ENCODE peak calls at places on chromosomes 11 and 22, in nine cellular contexts. W is MCF 10A, G is neural crest cell, X is brain microvascular endothelial cell, O is astrocyte, B is transverse colon, J is ovary, U is fibroblast of mammary gland, T is choroid plexus epithelial cell. C is an unnamed sample.

GRCh38 chr11:100808904-100809491 is 121.9 kb downstream of the ARHGAP42 start:
- DNase-seq in W (no peak), G (no peak), X (peak), O (peak), B (no peak), J (no peak), U (peak), T (peak), C (no peak)

GRCh38 chr11:132844956-132845355 is 687.3 kb downstream of the OPCML start:
- DNase-seq in W (peak), G (no peak), X (peak), O (peak), B (no peak), J (no peak), U (peak), T (peak), C (no peak)

GRCh38 chr11:35566885-35567284 is 41.5 kb upstream of the PAMR1 start:
- DNase-seq in W (no peak), G (no peak), X (no peak), O (no peak), B (no peak), J (no peak), U (no peak), T (no peak), C (no peak)

GRCh38 chr22:48331691-48332220 is 1495.9 kb downstream of the BRD1 start:
- DNase-seq in W (no peak), G (no peak), X (no peak), O (no peak), B (no peak), J (no peak), U (no peak), T (no peak), C (no peak)

GRCh38 chr11:78000193-78000592 is 5.7 kb upstream of the INTS4 start:
- DNase-seq in W (peak), G (peak), X (peak), O (peak), B (peak), J (no peak), U (peak), T (peak), C (peak)

GRCh38 chr22:49214976-49215375 is 612.7 kb downstream of the BRD1 start:
- DNase-seq in W (no peak), G (no peak), X (no peak), O (no peak), B (peak), J (no peak), U (no peak), T (no peak), C (no peak)

GRCh38 chr11:93986716-93987115 is 34.4 kb upstream of the HEPHL1 start:
- DNase-seq in W (peak), G (no peak), X (no peak), O (peak), B (no peak), J (no peak), U (peak), T (peak), C (no peak)

GRCh38 chr11:11400635-11401232 is 47.7 kb upstream of the CSNK2A3 start:
- DNase-seq in W (peak), G (no peak), X (no peak), O (no peak), B (no peak), J (no peak), U (peak), T (no peak), C (no peak)

GRCh38 chr11:126132319-126132718 is 69.7 kb upstream of the CDON start:
- DNase-seq in W (peak), G (no peak), X (no peak), O (peak), B (no peak), J (peak), U (no peak), T (peak), C (peak)

DNA sequence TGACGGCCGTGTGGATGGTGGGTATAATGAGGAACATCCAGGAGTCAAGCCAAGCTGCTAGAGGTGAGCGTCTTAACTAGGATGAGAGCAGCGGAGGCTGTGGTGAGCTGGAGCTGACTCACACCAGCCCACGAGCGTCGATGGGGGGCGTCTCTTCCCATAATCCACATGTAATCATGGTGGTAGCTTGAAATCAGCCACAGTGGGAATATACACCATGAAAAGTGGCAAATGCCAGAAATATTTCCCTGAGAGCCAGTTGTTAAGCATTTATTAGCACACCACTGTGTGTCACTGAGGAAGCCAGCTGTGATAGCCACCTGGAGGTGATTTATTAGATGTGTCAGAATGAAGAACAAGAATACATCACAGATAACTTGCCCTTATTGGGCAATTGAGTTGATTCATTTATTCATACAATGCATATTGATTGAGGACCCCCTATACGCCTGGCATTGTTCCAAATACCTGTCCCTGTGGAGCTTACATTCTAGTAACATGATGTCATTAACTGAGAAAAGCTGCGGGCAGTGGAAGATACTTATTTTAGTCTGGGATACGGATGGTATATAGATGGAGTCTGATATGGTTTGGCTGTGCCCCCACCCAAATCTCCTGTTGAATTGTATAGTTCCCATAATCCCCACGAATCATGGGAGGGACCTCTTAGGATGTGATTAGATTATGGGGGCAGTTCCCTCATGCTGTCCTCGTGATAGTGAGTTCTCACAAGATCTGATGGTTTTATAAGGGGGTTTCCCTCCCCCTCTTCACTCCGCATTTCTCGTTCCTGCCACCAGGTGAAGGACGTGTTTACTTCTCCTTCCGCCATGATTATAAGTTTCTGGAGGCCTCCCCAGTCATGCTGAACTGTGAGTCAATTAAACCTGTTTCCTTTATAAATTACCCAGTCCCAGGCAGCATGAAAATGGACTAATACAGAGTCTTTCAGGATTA is 473.4 kb downstream of the METTL15 start:
- DNase-seq in W (peak), G (no peak), X (peak), O (peak), B (no peak), J (no peak), U (peak), T (peak), C (no peak)
- TF ChIP-seq CTCF in W (no peak), G (no peak), X (peak), O (no peak), B (no peak), J (no peak), U (peak), T (peak), C (no peak)

GRCh38 chr11:76830639-76831312 is 29.9 kb upstream of the ACER3 start:
- DNase-seq in W (peak), G (no peak), X (peak), O (peak), B (no peak), J (no peak), U (peak), T (peak), C (no peak)

GRCh38 chr11:76835030-76835429 is 25.7 kb upstream of the ACER3 start:
- DNase-seq in W (no peak), G (no peak), X (no peak), O (no peak), B (no peak), J (no peak), U (no peak), T (no peak), C (no peak)

GRCh38 chr11:76831911-76832310 is 28.8 kb upstream of the ACER3 start:
- DNase-seq in W (no peak), G (no peak), X (no peak), O (no peak), B (no peak), J (no peak), U (no peak), T (no peak), C (no peak)

GRCh38 chr11:76834151-76834550 is 26.6 kb upstream of the ACER3 start:
- DNase-seq in W (no peak), G (no peak), X (no peak), O (no peak), B (no peak), J (no peak), U (no peak), T (no peak), C (no peak)

DNA sequence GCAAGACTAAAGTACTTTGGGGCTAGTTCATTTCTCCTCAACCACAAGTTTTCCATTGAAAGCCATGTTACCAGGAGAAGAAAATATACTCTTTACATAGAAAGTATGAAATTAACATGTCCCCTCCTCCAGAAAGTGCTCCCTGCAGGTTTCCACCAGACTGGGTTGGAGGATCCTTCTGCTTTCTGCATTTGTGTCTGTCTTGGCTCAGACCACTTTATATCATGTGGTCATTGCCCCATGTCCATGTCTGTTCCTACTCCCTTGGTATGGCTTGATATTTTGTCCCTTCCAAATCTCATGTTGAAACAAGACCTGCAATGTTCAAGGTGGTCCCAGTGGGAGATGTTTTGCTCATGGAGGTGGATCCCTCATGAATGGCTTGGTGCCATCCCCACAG is 28.4 kb upstream of the ACER3 start:
- DNase-seq in W (no peak), G (no peak), X (no peak), O (no peak), B (no peak), J (no peak), U (no peak), T (no peak), C (no peak)
- TF ChIP-seq CTCF in W (no peak), G (no peak), X (no peak), O (no peak), B (no peak), J (no peak), U (no peak), T (no peak), C (no peak)

GRCh38 chr11:124868322-124869274 is 3.4 kb downstream of the ROBO3 start:
- DNase-seq in W (no peak), G (no peak), X (no peak), O (no peak), B (no peak), J (no peak), U (no peak), T (no peak), C (no peak)
- TF ChIP-seq CTCF in W (no peak), G (no peak), X (no peak), O (no peak), B (no peak), J (no peak), U (no peak), T (no peak), C (no peak)

GRCh38 chr11:72751293-72752087 is 718 bp downstream of the ARAP1 start:
- DNase-seq in W (no peak), G (no peak), X (no peak), O (no peak), B (peak), J (no peak), U (no peak), T (no peak), C (peak)

GRCh38 chr11:72754149-72754543 is 1.9 kb upstream of the ARAP1 start:
- DNase-seq in W (no peak), G (no peak), X (no peak), O (no peak), B (no peak), J (no peak), U (no peak), T (no peak), C (no peak)

GRCh38 chr11:72754544-72755155 is 2.4 kb upstream of the ARAP1 start:
- DNase-seq in W (no peak), G (no peak), X (no peak), O (no peak), B (no peak), J (no peak), U (no peak), T (no peak), C (no peak)

GRCh38 chr11:72752088-72752914 is at the start of gene ARAP1:
- DNase-seq in W (peak), G (peak), X (peak), O (peak), B (peak), J (peak), U (peak), T (peak), C (peak)

GRCh38 chr11:72753341-72754148 is 1.3 kb upstream of the ARAP1 start:
- DNase-seq in W (no peak), G (no peak), X (no peak), O (no peak), B (no peak), J (no peak), U (no peak), T (no peak), C (no peak)
- TF ChIP-seq CTCF in W (no peak), G (no peak), X (peak), O (no peak), B (no peak), J (no peak), U (no peak), T (peak), C (no peak)

GRCh38 chr11:67401495-67402191 is at the start of gene PPP1CA:
- DNase-seq in W (peak), G (peak), X (peak), O (peak), B (peak), J (peak), U (peak), T (peak), C (peak)
- TF ChIP-seq CTCF in W (peak), G (peak), X (peak), O (no peak), B (peak), J (peak), U (no peak), T (peak), C (no peak)

C was measured in lung.